ENCODE peak calls at places on chromosome 18, in nine cellular contexts. M is IMR-90, L is tibial nerve, G is left ventricle myocardium inferior, E is neural progenitor cell, X is OCI-LY7, H is keratinocyte, K is adrenal gland, F is Panc1. O is an unnamed sample. For H3K4me1, the result is how much of the 10 kb centered on the place peaks cover.

GRCh38 chr18:11666831-11667230 is 22.2 kb upstream of the GNAL start:
- DNase-seq in M (no peak), L (no peak), G (no peak), E (no peak), X (no peak), H (no peak), K (no peak), F (no peak), O (no peak)

GRCh38 chr18:22813648-22814328 is 119.3 kb upstream of the RBBP8 start:
- DNase-seq in M (peak), L (no peak), G (no peak), E (peak), X (peak), H (no peak), K (no peak), F (no peak), O (no peak)

GRCh38 chr18:77250501-77250925 is 865 bp downstream of the GALR1 start:
- DNase-seq in M (no peak), L (no peak), G (no peak), E (peak), X (no peak), H (no peak), K (no peak), F (no peak), O (no peak)

GRCh38 chr18:3265564-3266033 is 3.7 kb downstream of the MYL12B start:
- DNase-seq in M (peak), L (no peak), G (no peak), E (peak), X (no peak), H (no peak), K (no peak), F (no peak), O (no peak)

GRCh38 chr18:55587341-55588000 is 521 bp downstream of the TCF4 start:
- DNase-seq in M (peak), L (peak), G (peak), E (peak), X (peak), H (no peak), K (peak), F (no peak), O (no peak)

GRCh38 chr18:8705280-8705940 is at the start of gene MTCL1:
- DNase-seq in M (no peak), L (no peak), G (peak), E (peak), X (peak), H (no peak), K (no peak), F (no peak), O (peak)

GRCh38 chr18:3449702-3450357 is at the start of gene TGIF1:
- DNase-seq in M (peak), L (peak), G (peak), E (peak), X (peak), H (no peak), K (peak), F (no peak), O (peak)

GRCh38 chr18:8895341-8895740 is 190.0 kb downstream of the MTCL1 start:
- DNase-seq in M (no peak), L (no peak), G (no peak), E (no peak), X (no peak), H (no peak), K (no peak), F (no peak), O (no peak)

GRCh38 chr18:35635171-35635570 is 53.6 kb downstream of the GALNT1 start:
- DNase-seq in M (peak), L (no peak), G (no peak), E (no peak), X (no peak), H (peak), K (no peak), F (no peak), O (no peak)

GRCh38 chr18:26960901-26961300 is 95.4 kb upstream of the AQP4 start:
- DNase-seq in M (no peak), L (no peak), G (no peak), E (no peak), X (no peak), H (no peak), K (no peak), F (no peak), O (no peak)

GRCh38 chr18:79404567-79404910 is 8.8 kb downstream of the NFATC1 start:
- DNase-seq in M (no peak), L (no peak), G (peak), E (no peak), X (no peak), H (no peak), K (no peak), F (no peak), O (no peak)

GRCh38 chr18:58988595-58988994 is 123.9 kb downstream of the ZNF532 start:
- DNase-seq in M (no peak), L (no peak), G (no peak), E (no peak), X (no peak), H (no peak), K (no peak), F (no peak), O (no peak)

GRCh38 chr18:28267878-28268625 is 91.1 kb upstream of the CDH2 start:
- DNase-seq in M (peak), L (no peak), G (no peak), E (no peak), X (no peak), H (no peak), K (no peak), F (no peak), O (no peak)

GRCh38 chr18:12271376-12272235 is 17.4 kb downstream of the CIDEA start:
- DNase-seq in M (peak), L (peak), G (peak), E (peak), X (peak), H (no peak), K (peak), F (peak), O (peak)

GRCh38 chr18:33923980-33924379 is 300.7 kb downstream of the NOL4 start:
- DNase-seq in M (no peak), L (no peak), G (no peak), E (no peak), X (no peak), H (no peak), K (no peak), F (no peak), O (no peak)

GRCh38 chr18:42178381-42179080 is 223.5 kb downstream of the PIK3C3 start:
- DNase-seq in M (no peak), L (no peak), G (no peak), E (no peak), X (no peak), H (no peak), K (no peak), F (no peak), O (no peak)

GRCh38 chr18:49094979-49095632 is 144.3 kb upstream of the SMAD7 start:
- DNase-seq in M (peak), L (peak), G (no peak), E (no peak), X (no peak), H (peak), K (no peak), F (no peak), O (no peak)

GRCh38 chr18:49096021-49096420 is 145.3 kb upstream of the SMAD7 start:
- DNase-seq in M (no peak), L (no peak), G (no peak), E (no peak), X (no peak), H (no peak), K (no peak), F (no peak), O (no peak)

GRCh38 chr18:49101230-49101629 is 150.5 kb upstream of the SMAD7 start:
- DNase-seq in M (no peak), L (no peak), G (no peak), E (no peak), X (no peak), H (no peak), K (no peak), F (no peak), O (no peak)

GRCh38 chr18:49098386-49098785 is 147.6 kb upstream of the SMAD7 start:
- DNase-seq in M (no peak), L (no peak), G (no peak), E (peak), X (no peak), H (no peak), K (no peak), F (no peak), O (no peak)

DNA sequence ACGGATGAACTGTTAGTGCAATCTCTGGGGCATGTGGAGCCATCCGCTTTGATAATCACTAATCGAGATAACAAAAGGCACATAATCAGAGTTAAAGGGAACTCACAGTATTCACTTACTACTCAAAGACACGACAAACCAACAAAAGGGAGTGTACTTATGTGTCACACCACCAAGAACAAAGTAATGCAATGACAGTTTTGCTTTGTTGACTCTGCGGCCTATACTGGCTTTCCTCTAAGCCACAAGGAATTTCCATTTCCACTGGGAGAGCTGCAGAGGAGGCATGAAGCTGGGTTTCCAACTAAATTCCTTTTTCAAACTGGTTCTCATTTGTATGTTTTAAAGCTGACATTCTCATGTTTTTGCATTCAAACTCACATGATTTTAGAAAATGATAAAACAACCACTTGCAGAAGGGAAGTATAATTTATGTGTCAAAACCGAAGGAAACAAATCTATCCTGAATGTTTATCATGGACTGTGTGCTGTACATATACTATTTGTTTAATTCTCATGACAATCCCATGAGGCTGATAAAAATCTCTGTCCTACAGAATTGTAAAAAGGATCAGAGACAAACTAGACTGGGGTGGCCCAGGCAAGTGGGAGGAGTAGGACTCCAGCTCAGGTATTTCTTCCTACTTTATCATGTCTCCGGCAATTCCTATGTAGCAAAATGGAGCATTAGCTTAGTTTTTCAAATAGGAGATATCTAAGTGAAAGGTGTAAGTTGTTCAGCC is 149.6 kb upstream of the SMAD7 start:
- DNase-seq in M (peak), L (no peak), G (no peak), E (peak), X (no peak), H (no peak), K (no peak), F (no peak), O (no peak)
- H3K4me1 ChIP-seq in M (under half), L (under half), G (under half), E (under half), X (under half), H (under half), K (under half), F (under half), O (under half)

GRCh38 chr18:45617284-45617683 is 2.0 kb downstream of the SLC14A2 start:
- DNase-seq in M (peak), L (peak), G (peak), E (no peak), X (no peak), H (peak), K (peak), F (no peak), O (peak)

GRCh38 chr18:45619826-45620201 is 4.5 kb downstream of the SLC14A2 start:
- DNase-seq in M (no peak), L (no peak), G (no peak), E (no peak), X (no peak), H (no peak), K (no peak), F (no peak), O (no peak)

GRCh38 chr18:45621068-45621511 is 5.8 kb downstream of the SLC14A2 start:
- DNase-seq in M (peak), L (peak), G (no peak), E (peak), X (peak), H (no peak), K (peak), F (peak), O (no peak)

DNA sequence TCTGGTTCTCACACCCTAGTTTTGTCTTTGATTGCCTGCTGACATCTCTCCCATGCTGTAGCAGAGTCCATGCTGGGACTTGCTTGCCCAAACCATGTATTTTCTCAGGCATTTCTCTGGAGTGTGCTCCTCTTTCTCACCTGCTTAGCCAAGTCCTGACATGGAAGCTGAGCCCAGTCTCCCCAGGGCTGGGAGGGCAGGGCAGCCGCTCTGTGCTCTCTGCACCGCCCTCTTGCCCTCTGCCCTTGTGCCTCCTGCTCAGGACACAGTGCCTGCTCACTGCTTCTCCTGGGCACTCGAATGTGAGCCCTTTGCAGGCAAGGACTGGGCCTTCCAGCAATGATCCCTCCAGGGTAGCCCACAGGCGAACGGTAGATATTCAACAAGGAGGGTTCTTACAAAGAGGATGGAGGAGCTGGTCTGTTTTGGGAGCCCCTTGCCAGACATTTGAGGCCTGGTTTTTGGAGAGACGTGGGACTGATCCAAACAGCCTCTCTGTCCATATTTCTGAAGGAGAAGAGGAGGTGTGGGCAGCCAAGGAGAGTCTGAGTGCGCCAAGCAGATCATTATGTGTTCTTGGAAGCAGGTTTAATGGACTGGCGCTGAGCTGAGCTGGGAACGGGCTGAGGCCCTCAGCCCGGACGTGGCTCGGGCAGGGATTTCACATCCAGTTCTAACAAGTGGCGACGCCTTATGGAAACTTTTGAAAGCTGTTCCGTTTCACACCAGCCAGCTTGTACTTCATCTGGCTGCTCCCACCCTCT is 4.0 kb downstream of the SLC14A2 start:
- DNase-seq in M (no peak), L (peak), G (peak), E (no peak), X (no peak), H (no peak), K (no peak), F (no peak), O (no peak)
- H3K4me3 ChIP-seq in M (no peak), L (no peak), G (no peak), E (no peak), X (no peak), H (no peak), K (no peak), F (no peak), O (no peak)

DNA sequence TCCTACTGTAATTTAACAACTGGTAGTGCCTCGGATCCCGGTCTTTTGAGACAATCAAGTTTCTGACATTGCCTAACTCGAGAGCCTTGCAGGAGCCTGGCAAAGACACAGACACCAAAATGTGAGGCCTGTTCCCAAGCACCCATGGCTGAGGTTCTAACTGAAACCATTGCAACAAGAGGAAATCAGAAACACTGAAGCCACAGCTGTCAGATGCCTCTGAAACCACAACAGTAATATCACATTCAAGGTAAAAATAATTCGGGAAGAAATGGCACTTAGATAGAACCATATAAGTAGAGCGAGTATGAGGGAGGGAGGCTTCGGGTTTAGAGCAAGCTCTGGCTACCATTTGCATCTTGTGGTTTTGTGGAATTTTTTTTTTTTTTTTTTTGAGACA is 285.9 kb downstream of the FBXO15 start:
- DNase-seq in M (no peak), L (no peak), G (no peak), E (no peak), X (no peak), H (no peak), K (no peak), F (no peak), O (no peak)
- H3K27ac ChIP-seq in M (no peak), L (no peak), G (no peak), E (no peak), X (no peak), H (no peak), K (no peak), F (no peak), O (no peak)

GRCh38 chr18:62651276-62652031 is 63.9 kb upstream of the PHLPP1 start:
- DNase-seq in M (no peak), L (no peak), G (no peak), E (no peak), X (peak), H (no peak), K (no peak), F (no peak), O (no peak)
- H3K4me1 ChIP-seq in M (under half), L (under half), G (under half), E (under half), X (under half), H (under half), K (under half), F (under half), O (under half)

DNA sequence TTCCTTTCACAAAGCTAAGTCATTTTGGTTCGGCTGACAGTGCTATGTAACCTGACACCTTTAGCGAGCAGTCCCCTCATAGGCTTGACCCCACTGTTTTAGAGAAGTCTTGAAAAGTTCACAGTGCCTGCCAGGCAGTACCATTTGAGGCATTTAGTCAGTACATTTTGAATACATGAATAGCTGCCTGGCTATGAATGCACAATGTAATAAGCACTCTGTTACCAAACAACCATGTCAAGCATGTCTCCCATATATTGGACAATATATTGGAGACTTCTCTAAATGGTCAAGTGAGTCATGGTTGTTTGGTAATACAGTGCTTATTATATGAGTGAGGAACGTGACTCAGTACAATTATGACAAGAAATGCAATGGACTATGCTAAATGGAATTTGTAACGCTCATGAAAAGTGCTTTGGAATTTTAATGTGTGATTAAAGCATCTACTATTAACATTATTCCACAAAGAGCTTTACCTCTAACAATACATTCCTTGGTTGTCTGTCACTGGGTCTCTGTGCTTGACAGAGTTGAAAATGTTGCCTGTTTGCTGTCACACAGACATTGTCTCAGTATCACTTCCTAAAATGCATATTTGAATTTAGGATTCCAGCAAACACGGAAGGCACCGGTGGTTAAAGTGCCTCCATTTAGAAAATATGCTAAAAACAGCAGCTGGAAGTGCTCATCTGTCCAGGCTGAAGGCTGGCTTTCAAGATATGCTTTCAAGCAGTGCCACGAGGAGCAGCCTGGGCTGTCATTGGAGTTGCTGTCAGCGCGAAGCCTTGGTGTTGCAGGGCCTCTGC is 458.6 kb downstream of the FBXO15 start:
- DNase-seq in M (peak), L (no peak), G (no peak), E (peak), X (peak), H (no peak), K (no peak), F (no peak), O (no peak)
- H3K4me3 ChIP-seq in M (no peak), L (no peak), G (no peak), E (no peak), X (no peak), H (no peak), K (no peak), F (no peak), O (no peak)

DNA sequence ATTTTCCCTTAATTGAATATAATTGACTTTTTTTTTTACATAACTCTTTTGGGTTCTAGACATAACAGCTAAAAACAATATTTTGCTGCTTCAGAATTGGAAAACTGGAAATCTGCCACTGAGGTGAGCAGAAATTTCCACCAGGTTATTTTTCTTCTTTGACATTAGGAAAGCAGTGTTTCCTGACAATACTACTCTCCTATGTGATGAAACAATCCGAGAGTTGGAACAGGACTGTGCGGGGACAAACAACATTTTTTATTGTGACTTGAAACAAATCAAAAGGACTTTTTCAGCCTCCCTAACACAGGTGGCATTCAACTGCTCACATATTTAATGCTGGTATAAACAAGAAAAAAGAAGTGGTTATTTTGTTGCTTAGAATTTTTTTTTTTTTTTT is 237.2 kb downstream of the RNF152 start:
- DNase-seq in M (no peak), L (no peak), G (no peak), E (no peak), X (no peak), H (no peak), K (no peak), F (no peak), O (no peak)
- H3K27ac ChIP-seq in M (no peak), L (no peak), G (no peak), E (no peak), X (no peak), H (no peak), K (no peak), F (no peak), O (no peak)

O was measured in left lung.